ENCODE peak calls at places on chromosomes 13 and 19, in seven cellular contexts. H, S, R, Z, Y, M and Q are unnamed samples.

GRCh38 chr19:30870861-30871260 is 478.4 kb downstream of the TSHZ3 start:
- DNase-seq in H (no peak), S (no peak), R (no peak), Z (no peak), Y (peak), M (no peak), Q (no peak)

GRCh38 chr19:29283366-29283765 is 70.4 kb upstream of the UQCRFS1 start:
- DNase-seq in H (no peak), S (no peak), R (no peak), Z (no peak), Y (no peak), M (no peak), Q (no peak)

GRCh38 chr13:69324109-69324886 is 783.3 kb upstream of the ATXN8OS start:
- DNase-seq in H (peak), S (no peak), R (no peak), Z (peak), Y (no peak), M (no peak), Q (no peak)

GRCh38 chr19:46574533-46574932 is 26.6 kb upstream of the CALM3 start:
- DNase-seq in H (no peak), S (no peak), R (no peak), Z (no peak), Y (no peak), M (peak), Q (no peak)

GRCh38 chr19:38667552-38668205 is 20.2 kb downstream of the ACTN4 start:
- DNase-seq in H (no peak), S (peak), R (no peak), Z (no peak), Y (no peak), M (no peak), Q (no peak)

GRCh38 chr13:66543780-66544179 is 686.4 kb downstream of the PCDH9 start:
- DNase-seq in H (no peak), S (no peak), R (no peak), Z (no peak), Y (no peak), M (no peak), Q (no peak)

GRCh38 chr13:40549500-40550094 is 116.8 kb downstream of the FOXO1 start:
- DNase-seq in H (no peak), S (no peak), R (no peak), Z (no peak), Y (no peak), M (no peak), Q (no peak)

GRCh38 chr13:36526897-36527296 is 94.6 kb downstream of the CCNA1 start:
- DNase-seq in H (no peak), S (no peak), R (peak), Z (no peak), Y (no peak), M (no peak), Q (no peak)

GRCh38 chr19:19296953-19297689 is 23.2 kb downstream of the SUGP1 start:
- DNase-seq in H (no peak), S (no peak), R (no peak), Z (no peak), Y (no peak), M (no peak), Q (no peak)

GRCh38 chr19:47097396-47098217 is 16.0 kb downstream of the ZC3H4 start:
- DNase-seq in H (no peak), S (peak), R (peak), Z (no peak), Y (peak), M (no peak), Q (peak)

GRCh38 chr19:15672580-15673175 is at the start of gene CYP4F12:
- DNase-seq in H (peak), S (no peak), R (peak), Z (peak), Y (peak), M (no peak), Q (no peak)

GRCh38 chr19:52391135-52391534 is 6.5 kb upstream of the ZNF528 start:
- DNase-seq in H (no peak), S (no peak), R (no peak), Z (no peak), Y (no peak), M (no peak), Q (no peak)

GRCh38 chr13:70964124-70964523 is 855.9 kb upstream of the KLHL1 start:
- DNase-seq in H (peak), S (no peak), R (no peak), Z (peak), Y (no peak), M (no peak), Q (no peak)

GRCh38 chr19:447816-448546 is 12.9 kb downstream of the SHC2 start:
- DNase-seq in H (no peak), S (no peak), R (no peak), Z (no peak), Y (peak), M (no peak), Q (no peak)

GRCh38 chr13:99093997-99094396 is 106.7 kb upstream of the UBAC2 start:
- DNase-seq in H (no peak), S (no peak), R (no peak), Z (no peak), Y (no peak), M (no peak), Q (no peak)

GRCh38 chr19:2619076-2619475 is 83.4 kb downstream of the GNG7 start:
- DNase-seq in H (no peak), S (no peak), R (no peak), Z (no peak), Y (no peak), M (no peak), Q (no peak)

GRCh38 chr19:16470911-16471811 is 609 bp downstream of the EPS15L1 start:
- DNase-seq in H (no peak), S (peak), R (no peak), Z (no peak), Y (peak), M (peak), Q (peak)

GRCh38 chr19:15324791-15325519 is 7.4 kb downstream of the BRD4 start:
- DNase-seq in H (no peak), S (no peak), R (no peak), Z (no peak), Y (peak), M (no peak), Q (no peak)

GRCh38 chr19:17021793-17022590 is 4.6 kb downstream of the CPAMD8 start:
- DNase-seq in H (peak), S (no peak), R (peak), Z (no peak), Y (no peak), M (no peak), Q (no peak)

GRCh38 chr19:41563847-41564514 is 12.0 kb upstream of the CEACAM21 start:
- DNase-seq in H (no peak), S (no peak), R (no peak), Z (peak), Y (no peak), M (no peak), Q (no peak)

GRCh38 chr19:29485293-29485692 is 40.5 kb upstream of the VSTM2B start:
- DNase-seq in H (no peak), S (no peak), R (no peak), Z (no peak), Y (no peak), M (no peak), Q (no peak)

GRCh38 chr13:113854238-113855011 is 9.5 kb downstream of the GAS6 start:
- DNase-seq in H (no peak), S (no peak), R (peak), Z (no peak), Y (peak), M (no peak), Q (no peak)

GRCh38 chr13:40197936-40198335 is 468.5 kb downstream of the FOXO1 start:
- DNase-seq in H (no peak), S (no peak), R (no peak), Z (no peak), Y (no peak), M (no peak), Q (no peak)

GRCh38 chr19:2636897-2637683 is 65.4 kb downstream of the GNG7 start:
- DNase-seq in H (peak), S (peak), R (no peak), Z (no peak), Y (peak), M (peak), Q (peak)

GRCh38 chr13:96090240-96091101 is 564 bp downstream of the HS6ST3 start:
- DNase-seq in H (no peak), S (no peak), R (no peak), Z (no peak), Y (peak), M (no peak), Q (no peak)

GRCh38 chr13:109840201-109840892 is 54.0 kb upstream of the IRS2 start:
- DNase-seq in H (peak), S (no peak), R (no peak), Z (no peak), Y (no peak), M (no peak), Q (no peak)

GRCh38 chr13:99640260-99640659 is 139.0 kb downstream of the TM9SF2 start:
- DNase-seq in H (no peak), S (no peak), R (no peak), Z (no peak), Y (no peak), M (no peak), Q (no peak)

GRCh38 chr19:54473071-54473941 is at the start of gene CDC42EP5:
- DNase-seq in H (no peak), S (no peak), R (peak), Z (peak), Y (peak), M (no peak), Q (no peak)

GRCh38 chr19:23415561-23416191 is 20.4 kb upstream of the ZNF91 start:
- DNase-seq in H (no peak), S (peak), R (no peak), Z (no peak), Y (peak), M (no peak), Q (no peak)

GRCh38 chr13:113775451-113776145 is 16.6 kb downstream of the TMEM255B start:
- DNase-seq in H (no peak), S (no peak), R (no peak), Z (no peak), Y (no peak), M (no peak), Q (no peak)

GRCh38 chr13:22194106-22194810 is 523.4 kb downstream of the FGF9 start:
- DNase-seq in H (no peak), S (peak), R (no peak), Z (no peak), Y (no peak), M (no peak), Q (no peak)

GRCh38 chr19:40778865-40779284 is 828 bp downstream of the RAB4B start:
- DNase-seq in H (no peak), S (no peak), R (no peak), Z (no peak), Y (no peak), M (no peak), Q (no peak)

GRCh38 chr13:113178896-113179167 is 20.4 kb downstream of the PROZ start:
- DNase-seq in H (no peak), S (no peak), R (no peak), Z (no peak), Y (no peak), M (no peak), Q (no peak)

GRCh38 chr13:23375007-23375971 is 58.2 kb downstream of the SACS start:
- DNase-seq in H (peak), S (peak), R (peak), Z (peak), Y (peak), M (peak), Q (peak)

GRCh38 chr19:51887522-51888498 is at the start of gene ZNF577:
- DNase-seq in H (no peak), S (peak), R (peak), Z (no peak), Y (peak), M (peak), Q (peak)

GRCh38 chr13:73656863-73657262 is 477.3 kb downstream of the KLF12 start:
- DNase-seq in H (no peak), S (no peak), R (no peak), Z (no peak), Y (no peak), M (no peak), Q (no peak)

GRCh38 chr19:5338661-5339469 is 1.7 kb downstream of the PTPRS start:
- DNase-seq in H (no peak), S (peak), R (no peak), Z (no peak), Y (no peak), M (no peak), Q (no peak)

GRCh38 chr13:36820222-36820621 is 1.2 kb downstream of the RFXAP start:
- DNase-seq in H (no peak), S (no peak), R (no peak), Z (no peak), Y (no peak), M (no peak), Q (no peak)

GRCh38 chr19:2546128-2547032 is 70.5 kb downstream of the GADD45B start:
- DNase-seq in H (no peak), S (peak), R (peak), Z (no peak), Y (peak), M (no peak), Q (peak)